ENCODE peak calls at places on chromosomes 2 and 18, in seven cellular contexts. One of them, this sample, is unnamed.

GRCh38 chr2:8581601-8582041 is 100.2 kb upstream of the ID2 start:
- DNase-seq in mammary epithelial cell: no peak
- DNase-seq in GM10248: no peak
- DNase-seq in DND-41: no peak
- DNase-seq in stimulated activated CD8-positive, alpha-beta memory T cell treated with anti-CD3 and anti-CD28 coated beads, Interleukin-7, amount 100 ng/mL, for 24 hours: no peak
- DNase-seq in T-helper 2 cell: no peak
- DNase-seq in NCI-H1105: no peak
- DNase-seq in this sample: no peak

GRCh38 chr2:120669121-120669952 is 66.3 kb upstream of the GLI2 start:
- DNase-seq in mammary epithelial cell: no peak
- DNase-seq in GM10248: no peak
- DNase-seq in DND-41: peak
- DNase-seq in stimulated activated CD8-positive, alpha-beta memory T cell treated with anti-CD3 and anti-CD28 coated beads, Interleukin-7, amount 100 ng/mL, for 24 hours: no peak
- DNase-seq in T-helper 2 cell: no peak
- DNase-seq in NCI-H1105: no peak
- DNase-seq in this sample: no peak

GRCh38 chr2:164706522-164706921 is 85.2 kb upstream of the GRB14 start:
- DNase-seq in mammary epithelial cell: peak
- DNase-seq in GM10248: no peak
- DNase-seq in DND-41: no peak
- DNase-seq in stimulated activated CD8-positive, alpha-beta memory T cell treated with anti-CD3 and anti-CD28 coated beads, Interleukin-7, amount 100 ng/mL, for 24 hours: no peak
- DNase-seq in T-helper 2 cell: no peak
- DNase-seq in NCI-H1105: no peak
- DNase-seq in this sample: no peak

GRCh38 chr2:166419616-166419934 is 43.8 kb upstream of the SCN9A start:
- DNase-seq in mammary epithelial cell: peak
- DNase-seq in GM10248: no peak
- DNase-seq in DND-41: no peak
- DNase-seq in stimulated activated CD8-positive, alpha-beta memory T cell treated with anti-CD3 and anti-CD28 coated beads, Interleukin-7, amount 100 ng/mL, for 24 hours: no peak
- DNase-seq in T-helper 2 cell: no peak
- DNase-seq in NCI-H1105: peak
- DNase-seq in this sample: no peak

GRCh38 chr2:216574046-216574445 is 59.2 kb upstream of the IGFBP2 start:
- DNase-seq in mammary epithelial cell: no peak
- DNase-seq in GM10248: no peak
- DNase-seq in DND-41: no peak
- DNase-seq in stimulated activated CD8-positive, alpha-beta memory T cell treated with anti-CD3 and anti-CD28 coated beads, Interleukin-7, amount 100 ng/mL, for 24 hours: no peak
- DNase-seq in T-helper 2 cell: no peak
- DNase-seq in NCI-H1105: no peak
- DNase-seq in this sample: no peak

GRCh38 chr2:44211183-44211582 is 42.5 kb downstream of the PPM1B start:
- DNase-seq in mammary epithelial cell: no peak
- DNase-seq in GM10248: no peak
- DNase-seq in DND-41: no peak
- DNase-seq in stimulated activated CD8-positive, alpha-beta memory T cell treated with anti-CD3 and anti-CD28 coated beads, Interleukin-7, amount 100 ng/mL, for 24 hours: no peak
- DNase-seq in T-helper 2 cell: no peak
- DNase-seq in NCI-H1105: no peak
- DNase-seq in this sample: no peak

GRCh38 chr2:28750316-28751101 is 1.1 kb upstream of the PPP1CB start:
- DNase-seq in mammary epithelial cell: peak
- DNase-seq in GM10248: no peak
- DNase-seq in DND-41: peak
- DNase-seq in stimulated activated CD8-positive, alpha-beta memory T cell treated with anti-CD3 and anti-CD28 coated beads, Interleukin-7, amount 100 ng/mL, for 24 hours: no peak
- DNase-seq in T-helper 2 cell: no peak
- DNase-seq in NCI-H1105: no peak
- DNase-seq in this sample: no peak

GRCh38 chr2:106163948-106164580 is 30.0 kb downstream of the UXS1 start:
- DNase-seq in mammary epithelial cell: no peak
- DNase-seq in GM10248: no peak
- DNase-seq in DND-41: no peak
- DNase-seq in stimulated activated CD8-positive, alpha-beta memory T cell treated with anti-CD3 and anti-CD28 coated beads, Interleukin-7, amount 100 ng/mL, for 24 hours: no peak
- DNase-seq in T-helper 2 cell: no peak
- DNase-seq in NCI-H1105: no peak
- DNase-seq in this sample: no peak

GRCh38 chr2:147467441-147467840 is 377.4 kb upstream of the ACVR2A start:
- DNase-seq in mammary epithelial cell: peak
- DNase-seq in GM10248: no peak
- DNase-seq in DND-41: no peak
- DNase-seq in stimulated activated CD8-positive, alpha-beta memory T cell treated with anti-CD3 and anti-CD28 coated beads, Interleukin-7, amount 100 ng/mL, for 24 hours: no peak
- DNase-seq in T-helper 2 cell: no peak
- DNase-seq in NCI-H1105: no peak
- DNase-seq in this sample: no peak

GRCh38 chr2:44920751-44921150 is 20.8 kb upstream of the SIX3 start:
- DNase-seq in mammary epithelial cell: no peak
- DNase-seq in GM10248: no peak
- DNase-seq in DND-41: no peak
- DNase-seq in stimulated activated CD8-positive, alpha-beta memory T cell treated with anti-CD3 and anti-CD28 coated beads, Interleukin-7, amount 100 ng/mL, for 24 hours: no peak
- DNase-seq in T-helper 2 cell: no peak
- DNase-seq in NCI-H1105: no peak
- DNase-seq in this sample: no peak

GRCh38 chr2:30105556-30105955 is 41.3 kb upstream of the YPEL5 start:
- DNase-seq in mammary epithelial cell: no peak
- DNase-seq in GM10248: no peak
- DNase-seq in DND-41: no peak
- DNase-seq in stimulated activated CD8-positive, alpha-beta memory T cell treated with anti-CD3 and anti-CD28 coated beads, Interleukin-7, amount 100 ng/mL, for 24 hours: no peak
- DNase-seq in T-helper 2 cell: no peak
- DNase-seq in NCI-H1105: no peak
- DNase-seq in this sample: no peak

GRCh38 chr2:171004833-171005232 is 75.8 kb downstream of the GORASP2 start:
- DNase-seq in mammary epithelial cell: no peak
- DNase-seq in GM10248: no peak
- DNase-seq in DND-41: no peak
- DNase-seq in stimulated activated CD8-positive, alpha-beta memory T cell treated with anti-CD3 and anti-CD28 coated beads, Interleukin-7, amount 100 ng/mL, for 24 hours: no peak
- DNase-seq in T-helper 2 cell: no peak
- DNase-seq in NCI-H1105: no peak
- DNase-seq in this sample: no peak

GRCh38 chr18:66754335-66754734 is 150.4 kb upstream of the CDH19 start:
- DNase-seq in mammary epithelial cell: no peak
- DNase-seq in GM10248: no peak
- DNase-seq in DND-41: no peak
- DNase-seq in stimulated activated CD8-positive, alpha-beta memory T cell treated with anti-CD3 and anti-CD28 coated beads, Interleukin-7, amount 100 ng/mL, for 24 hours: no peak
- DNase-seq in T-helper 2 cell: no peak
- DNase-seq in NCI-H1105: no peak
- DNase-seq in this sample: no peak

GRCh38 chr2:157725856-157726255 is 97.2 kb upstream of the ACVR1C start:
- DNase-seq in mammary epithelial cell: no peak
- DNase-seq in GM10248: no peak
- DNase-seq in DND-41: no peak
- DNase-seq in stimulated activated CD8-positive, alpha-beta memory T cell treated with anti-CD3 and anti-CD28 coated beads, Interleukin-7, amount 100 ng/mL, for 24 hours: no peak
- DNase-seq in T-helper 2 cell: no peak
- DNase-seq in NCI-H1105: no peak
- DNase-seq in this sample: no peak

GRCh38 chr2:107809835-107810234 is 16.9 kb upstream of the RGPD4 start:
- DNase-seq in mammary epithelial cell: no peak
- DNase-seq in GM10248: no peak
- DNase-seq in DND-41: no peak
- DNase-seq in stimulated activated CD8-positive, alpha-beta memory T cell treated with anti-CD3 and anti-CD28 coated beads, Interleukin-7, amount 100 ng/mL, for 24 hours: no peak
- DNase-seq in T-helper 2 cell: no peak
- DNase-seq in NCI-H1105: peak
- DNase-seq in this sample: no peak

GRCh38 chr2:8026381-8026780 is 655.5 kb upstream of the ID2 start:
- DNase-seq in mammary epithelial cell: no peak
- DNase-seq in GM10248: no peak
- DNase-seq in DND-41: no peak
- DNase-seq in stimulated activated CD8-positive, alpha-beta memory T cell treated with anti-CD3 and anti-CD28 coated beads, Interleukin-7, amount 100 ng/mL, for 24 hours: no peak
- DNase-seq in T-helper 2 cell: no peak
- DNase-seq in NCI-H1105: no peak
- DNase-seq in this sample: no peak

GRCh38 chr18:68568364-68568763 is 146.5 kb downstream of the TMX3 start:
- DNase-seq in mammary epithelial cell: no peak
- DNase-seq in GM10248: no peak
- DNase-seq in DND-41: no peak
- DNase-seq in stimulated activated CD8-positive, alpha-beta memory T cell treated with anti-CD3 and anti-CD28 coated beads, Interleukin-7, amount 100 ng/mL, for 24 hours: no peak
- DNase-seq in T-helper 2 cell: no peak
- DNase-seq in NCI-H1105: no peak
- DNase-seq in this sample: no peak

GRCh38 chr2:221500501-221501209 is 71.4 kb downstream of the EPHA4 start:
- DNase-seq in mammary epithelial cell: no peak
- DNase-seq in GM10248: no peak
- DNase-seq in DND-41: no peak
- DNase-seq in stimulated activated CD8-positive, alpha-beta memory T cell treated with anti-CD3 and anti-CD28 coated beads, Interleukin-7, amount 100 ng/mL, for 24 hours: no peak
- DNase-seq in T-helper 2 cell: no peak
- DNase-seq in NCI-H1105: no peak
- DNase-seq in this sample: no peak

GRCh38 chr2:232866104-232866503 is 4.0 kb upstream of the SNORC start:
- DNase-seq in mammary epithelial cell: no peak
- DNase-seq in GM10248: no peak
- DNase-seq in DND-41: no peak
- DNase-seq in stimulated activated CD8-positive, alpha-beta memory T cell treated with anti-CD3 and anti-CD28 coated beads, Interleukin-7, amount 100 ng/mL, for 24 hours: no peak
- DNase-seq in T-helper 2 cell: no peak
- DNase-seq in NCI-H1105: no peak
- DNase-seq in this sample: no peak

GRCh38 chr18:23105581-23106219 is 29.6 kb upstream of the CABLES1 start:
- DNase-seq in mammary epithelial cell: no peak
- DNase-seq in GM10248: no peak
- DNase-seq in DND-41: no peak
- DNase-seq in stimulated activated CD8-positive, alpha-beta memory T cell treated with anti-CD3 and anti-CD28 coated beads, Interleukin-7, amount 100 ng/mL, for 24 hours: no peak
- DNase-seq in T-helper 2 cell: no peak
- DNase-seq in NCI-H1105: no peak
- DNase-seq in this sample: no peak

GRCh38 chr2:70250434-70250833 is 2.0 kb upstream of the TIA1 start:
- DNase-seq in mammary epithelial cell: no peak
- DNase-seq in GM10248: no peak
- DNase-seq in DND-41: no peak
- DNase-seq in stimulated activated CD8-positive, alpha-beta memory T cell treated with anti-CD3 and anti-CD28 coated beads, Interleukin-7, amount 100 ng/mL, for 24 hours: no peak
- DNase-seq in T-helper 2 cell: no peak
- DNase-seq in NCI-H1105: no peak
- DNase-seq in this sample: no peak